ENCODE peak calls at places on chromosomes 16 and 17, in five cellular contexts. F is neural progenitor cell; X is prostate gland; D is activated CD4-positive, alpha-beta T cell treated with anti-CD3 and anti-CD28 coated beads for 36 hours; S is Ammon's horn. P is an unnamed sample.

GRCh38 chr16:55279598-55279997 is 44.4 kb upstream of the IRX6 start:
- DNase-seq in D (no peak), F (no peak), S (no peak), X (no peak), P (no peak)

GRCh38 chr17:80327518-80327917 is 66.9 kb downstream of the RNF213 start:
- DNase-seq in X (no peak), D (no peak), F (no peak), S (peak; percentile 30), P (no peak)

GRCh38 chr16:69306031-69306430 is 5.1 kb upstream of the VPS4A start:
- DNase-seq in X (no peak), F (no peak), D (no peak), S (no peak), P (no peak)

GRCh38 chr17:33024688-33025486 is 33.2 kb downstream of the SPACA3 start:
- DNase-seq in S (no peak), X (no peak), F (no peak), D (no peak), P (no peak)

GRCh38 chr17:8123695-8124349 is at the start of gene HES7:
- DNase-seq in X (no peak), S (no peak), F (peak; percentile 82), D (peak; percentile 42), P (peak; percentile 73)

GRCh38 chr17:3772764-3773163 is 28.2 kb downstream of the ITGAE start:
- DNase-seq in F (no peak), X (no peak), D (no peak), S (no peak), P (no peak)

GRCh38 chr17:82961366-82962162 is 117.8 kb upstream of the METRNL start:
- DNase-seq in F (no peak), S (no peak), D (no peak), X (no peak), P (no peak)

GRCh38 chr17:9195961-9196668 is 174.8 kb downstream of the NTN1 start:
- DNase-seq in F (peak; percentile 78), S (no peak), D (no peak), X (peak; percentile 72), P (no peak)

GRCh38 chr16:55651841-55652824 is 3.7 kb upstream of the SLC6A2 start:
- DNase-seq in S (no peak), D (no peak), F (no peak), X (no peak), P (no peak)

GRCh38 chr16:72832640-72833039 is 215.3 kb downstream of the ZFHX3 start:
- DNase-seq in D (peak; percentile 82), S (peak; percentile 84), X (peak; percentile 79), F (peak; percentile 82), P (peak; percentile 68)

GRCh38 chr17:15914400-15915165 is 30.3 kb upstream of the ADORA2B start:
- DNase-seq in D (peak; percentile 19), F (no peak), S (no peak), X (no peak), P (no peak)

GRCh38 chr16:4800290-4801041 is 2.0 kb downstream of the ROGDI start:
- DNase-seq in D (no peak), F (no peak), X (peak; percentile 58), S (peak; percentile 94), P (no peak)

GRCh38 chr17:17067277-17067676 is 25.0 kb downstream of the MPRIP start:
- DNase-seq in D (no peak), X (no peak), S (no peak), F (no peak), P (no peak)

GRCh38 chr16:78489072-78489471 is 389.6 kb downstream of the WWOX start:
- DNase-seq in X (no peak), S (no peak), F (no peak), D (no peak), P (no peak)

GRCh38 chr17:55271223-55271571 is 6.4 kb downstream of the HLF start:
- DNase-seq in D (no peak), S (no peak), X (no peak), F (no peak), P (no peak)

GRCh38 chr16:12449795-12450194 is 353.9 kb downstream of the CPPED1 start:
- DNase-seq in F (no peak), X (no peak), D (peak; percentile 63), S (no peak), P (no peak)